ENCODE peak calls at places on chromosomes 12 and 14, in eight cellular contexts. V, S, G, N, U, F, H and L are unnamed samples.

GRCh38 chr12:28191018-28191595 is 851 bp downstream of the CCDC91 start:
- DNase-seq in V (no peak), S (no peak), G (peak), N (no peak), U (no peak), F (no peak), H (peak), L (peak)

GRCh38 chr12:108633534-108634224 is at the start of gene SELPLG:
- DNase-seq in V (no peak), S (no peak), G (no peak), N (peak), U (no peak), F (peak), H (peak), L (no peak)

GRCh38 chr12:119679081-119679480 is 11.1 kb downstream of the PRKAB1 start:
- DNase-seq in V (no peak), S (peak), G (no peak), N (no peak), U (no peak), F (no peak), H (no peak), L (no peak)

GRCh38 chr12:112381898-112382796 is at the start of gene HECTD4:
- DNase-seq in V (peak), S (peak), G (no peak), N (peak), U (peak), F (peak), H (peak), L (peak)

GRCh38 chr14:68924392-68925158 is 54.5 kb downstream of the ACTN1 start:
- DNase-seq in V (no peak), S (no peak), G (no peak), N (no peak), U (no peak), F (no peak), H (no peak), L (no peak)

GRCh38 chr14:74948228-74949175 is 6.9 kb downstream of the PGF start:
- DNase-seq in V (no peak), S (no peak), G (no peak), N (no peak), U (no peak), F (no peak), H (no peak), L (no peak)

GRCh38 chr12:67069451-67070306 is 199.5 kb upstream of the CAND1 start:
- DNase-seq in V (peak), S (peak), G (no peak), N (no peak), U (peak), F (peak), H (peak), L (no peak)

GRCh38 chr12:101698782-101699347 is 1.4 kb downstream of the CHPT1 start:
- DNase-seq in V (no peak), S (no peak), G (no peak), N (no peak), U (no peak), F (no peak), H (peak), L (no peak)

GRCh38 chr12:118307069-118307954 is 65.4 kb downstream of the TAOK3 start:
- DNase-seq in V (no peak), S (no peak), G (peak), N (no peak), U (peak), F (no peak), H (peak), L (peak)

GRCh38 chr12:124833693-124834122 is 30.0 kb downstream of the SCARB1 start:
- DNase-seq in V (no peak), S (no peak), G (no peak), N (no peak), U (no peak), F (no peak), H (no peak), L (no peak)

GRCh38 chr12:121132601-121133481 is at the start of gene P2RX7:
- DNase-seq in V (peak), S (peak), G (peak), N (peak), U (peak), F (peak), H (peak), L (peak)

GRCh38 chr12:53601296-53601847 is 24.8 kb downstream of the ATF7 start:
- DNase-seq in V (no peak), S (no peak), G (no peak), N (no peak), U (no peak), F (no peak), H (no peak), L (no peak)

GRCh38 chr12:12648951-12649650 is 37.4 kb downstream of the CREBL2 start:
- DNase-seq in V (no peak), S (no peak), G (no peak), N (no peak), U (no peak), F (no peak), H (no peak), L (no peak)

GRCh38 chr12:57881035-57881973 is 34.8 kb upstream of the CTDSP2 start:
- DNase-seq in V (no peak), S (no peak), G (no peak), N (no peak), U (no peak), F (no peak), H (no peak), L (no peak)

GRCh38 chr12:64362721-64363305 is 27.7 kb downstream of the C12orf56 start:
- DNase-seq in V (no peak), S (no peak), G (no peak), N (no peak), U (no peak), F (no peak), H (no peak), L (no peak)

GRCh38 chr12:124852329-124852831 is 11.3 kb downstream of the SCARB1 start:
- DNase-seq in V (no peak), S (no peak), G (no peak), N (peak), U (no peak), F (no peak), H (no peak), L (no peak)

GRCh38 chr14:63203618-63204406 is 431 bp upstream of the RHOJ start:
- DNase-seq in V (peak), S (peak), G (peak), N (peak), U (peak), F (peak), H (no peak), L (peak)

GRCh38 chr12:14803830-14804160 is 325 bp downstream of the C12orf60 start:
- DNase-seq in V (no peak), S (no peak), G (no peak), N (no peak), U (no peak), F (no peak), H (no peak), L (no peak)